ENCODE peak calls at places on chromosome 12, in six cellular contexts. One of them, this sample, is unnamed.

GRCh38 chr12:52870361-52871290 is 21.8 kb upstream of the KRT78 start:
- DNase-seq in kidney: peak
- DNase-seq in ovary: peak
- DNase-seq in PC-3: peak
- DNase-seq in ascending aorta: no peak
- DNase-seq in endodermal cell: peak
- DNase-seq in this sample: peak

GRCh38 chr12:67515679-67516363 is 132.7 kb upstream of the DYRK2 start:
- DNase-seq in ascending aorta: no peak
- DNase-seq in ovary: no peak
- DNase-seq in endodermal cell: peak
- DNase-seq in kidney: no peak
- DNase-seq in PC-3: peak
- DNase-seq in this sample: no peak

GRCh38 chr12:109192358-109192757 is 76.0 kb downstream of the ACACB start:
- DNase-seq in kidney: no peak
- DNase-seq in ascending aorta: no peak
- DNase-seq in endodermal cell: peak
- DNase-seq in PC-3: peak
- DNase-seq in ovary: no peak
- DNase-seq in this sample: no peak

GRCh38 chr12:123141615-123142517 is 9.0 kb downstream of the PITPNM2 start:
- DNase-seq in ovary: peak
- DNase-seq in ascending aorta: no peak
- DNase-seq in kidney: peak
- DNase-seq in endodermal cell: peak
- DNase-seq in PC-3: peak
- DNase-seq in this sample: no peak

GRCh38 chr12:109460538-109460937 is 16.6 kb downstream of the KCTD10 start:
- DNase-seq in PC-3: no peak
- DNase-seq in ascending aorta: no peak
- DNase-seq in ovary: no peak
- DNase-seq in endodermal cell: peak
- DNase-seq in kidney: peak
- DNase-seq in this sample: peak

GRCh38 chr12:59580050-59580449 is 15.8 kb upstream of the SLC16A7 start:
- DNase-seq in ascending aorta: no peak
- DNase-seq in ovary: no peak
- DNase-seq in endodermal cell: no peak
- DNase-seq in kidney: no peak
- DNase-seq in PC-3: no peak
- DNase-seq in this sample: no peak

GRCh38 chr12:98406378-98406777 is 109.0 kb upstream of the TMPO start:
- DNase-seq in PC-3: no peak
- DNase-seq in endodermal cell: no peak
- DNase-seq in kidney: no peak
- DNase-seq in ovary: no peak
- DNase-seq in ascending aorta: no peak
- DNase-seq in this sample: no peak

GRCh38 chr12:89316705-89317139 is 35.6 kb downstream of the DUSP6 start:
- DNase-seq in endodermal cell: no peak
- DNase-seq in ascending aorta: no peak
- DNase-seq in PC-3: no peak
- DNase-seq in ovary: no peak
- DNase-seq in kidney: no peak
- DNase-seq in this sample: peak

GRCh38 chr12:65656904-65657351 is 167.4 kb upstream of the HMGA2 start:
- DNase-seq in kidney: no peak
- DNase-seq in ascending aorta: no peak
- DNase-seq in ovary: no peak
- DNase-seq in PC-3: peak
- DNase-seq in endodermal cell: no peak
- DNase-seq in this sample: no peak

GRCh38 chr12:58727526-58727925 is 192.8 kb downstream of the LRIG3 start:
- DNase-seq in endodermal cell: no peak
- DNase-seq in PC-3: no peak
- DNase-seq in ovary: no peak
- DNase-seq in ascending aorta: no peak
- DNase-seq in kidney: no peak
- DNase-seq in this sample: no peak

GRCh38 chr12:94779520-94779919 is 129.2 kb upstream of the TMCC3 start:
- DNase-seq in endodermal cell: no peak
- DNase-seq in ovary: no peak
- DNase-seq in ascending aorta: no peak
- DNase-seq in kidney: no peak
- DNase-seq in PC-3: no peak
- DNase-seq in this sample: no peak

GRCh38 chr12:93978553-93978952 is 169.8 kb upstream of the PLXNC1 start:
- DNase-seq in endodermal cell: no peak
- DNase-seq in PC-3: peak
- DNase-seq in ascending aorta: no peak
- DNase-seq in ovary: peak
- DNase-seq in kidney: no peak
- DNase-seq in this sample: no peak

GRCh38 chr12:60501124-60501729 is 905.4 kb downstream of the SLC16A7 start:
- DNase-seq in kidney: no peak
- DNase-seq in ovary: no peak
- DNase-seq in PC-3: peak
- DNase-seq in endodermal cell: no peak
- DNase-seq in ascending aorta: no peak
- DNase-seq in this sample: no peak

DNA sequence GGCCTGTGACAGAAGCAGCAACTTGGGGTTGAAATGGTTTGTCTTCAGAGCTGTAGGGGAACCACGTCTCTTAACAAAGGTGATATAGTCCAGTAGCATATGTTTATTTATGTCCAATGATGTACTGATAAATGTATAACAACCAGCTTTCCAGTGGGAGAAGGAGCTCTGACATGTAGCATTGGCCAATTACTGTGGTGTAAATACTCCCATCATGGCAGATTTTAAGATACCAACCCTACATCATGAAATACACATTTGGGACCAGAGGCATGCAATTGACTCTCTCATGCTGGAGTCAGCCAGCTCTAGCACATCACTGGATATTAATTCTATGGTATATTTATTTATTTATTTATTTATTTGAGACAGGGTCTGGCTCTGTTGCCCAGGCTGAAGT is 50.6 kb upstream of the CHST11 start:
- DNase-seq in kidney: no peak
- DNase-seq in PC-3: no peak
- DNase-seq in ascending aorta: no peak
- DNase-seq in ovary: no peak
- DNase-seq in endodermal cell: no peak
- DNase-seq in this sample: no peak
- H3K4me3 ChIP-seq in kidney: no peak
- H3K4me3 ChIP-seq in PC-3: no peak
- H3K4me3 ChIP-seq in ascending aorta: no peak
- H3K4me3 ChIP-seq in ovary: no peak
- H3K4me3 ChIP-seq in endodermal cell: peak
- H3K4me3 ChIP-seq in this sample: no peak

GRCh38 chr12:96344124-96344695 is 56.0 kb downstream of the CDK17 start:
- DNase-seq in ascending aorta: no peak
- DNase-seq in PC-3: no peak
- DNase-seq in ovary: no peak
- DNase-seq in kidney: no peak
- DNase-seq in endodermal cell: no peak
- DNase-seq in this sample: no peak

GRCh38 chr12:96347130-96347699 is 53.0 kb downstream of the CDK17 start:
- DNase-seq in endodermal cell: peak
- DNase-seq in ovary: no peak
- DNase-seq in ascending aorta: no peak
- DNase-seq in PC-3: no peak
- DNase-seq in kidney: no peak
- DNase-seq in this sample: no peak

GRCh38 chr12:96338852-96339478 is 61.3 kb downstream of the CDK17 start:
- DNase-seq in PC-3: no peak
- DNase-seq in ascending aorta: no peak
- DNase-seq in ovary: no peak
- DNase-seq in endodermal cell: no peak
- DNase-seq in kidney: no peak
- DNase-seq in this sample: no peak

DNA sequence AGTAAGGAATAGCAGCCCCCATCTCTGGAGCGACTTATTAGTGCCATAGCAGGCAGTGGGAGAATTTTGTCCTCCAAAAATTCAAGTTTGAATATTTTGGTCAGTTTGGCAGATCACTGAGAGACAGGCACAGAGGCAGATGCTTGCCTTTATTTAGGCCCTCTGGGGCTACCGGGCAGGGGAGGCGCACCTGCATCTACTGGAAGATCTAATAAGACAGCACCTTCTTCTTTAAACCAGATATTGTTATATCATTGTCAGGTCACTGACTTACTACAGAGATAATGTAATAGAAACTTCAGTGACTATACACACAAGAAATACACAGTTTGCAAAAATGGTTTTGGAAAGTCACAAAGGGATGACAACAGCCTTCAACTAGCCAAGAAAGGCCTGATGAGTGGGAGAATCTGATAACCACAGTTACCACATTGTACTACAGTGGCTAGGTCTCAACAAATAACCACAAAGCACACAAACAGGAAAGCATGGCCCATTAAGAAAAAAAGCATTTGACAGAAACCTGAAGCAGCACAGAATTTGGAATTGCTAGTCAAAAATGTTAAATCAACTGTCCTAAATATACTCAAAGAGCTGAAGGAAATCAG is 56.8 kb downstream of the CDK17 start:
- DNase-seq in ovary: no peak
- DNase-seq in kidney: no peak
- DNase-seq in ascending aorta: no peak
- DNase-seq in PC-3: no peak
- DNase-seq in endodermal cell: no peak
- DNase-seq in this sample: no peak
- H3K4me3 ChIP-seq in ovary: no peak
- H3K4me3 ChIP-seq in kidney: no peak
- H3K4me3 ChIP-seq in ascending aorta: no peak
- H3K4me3 ChIP-seq in PC-3: no peak
- H3K4me3 ChIP-seq in endodermal cell: no peak
- H3K4me3 ChIP-seq in this sample: no peak

DNA sequence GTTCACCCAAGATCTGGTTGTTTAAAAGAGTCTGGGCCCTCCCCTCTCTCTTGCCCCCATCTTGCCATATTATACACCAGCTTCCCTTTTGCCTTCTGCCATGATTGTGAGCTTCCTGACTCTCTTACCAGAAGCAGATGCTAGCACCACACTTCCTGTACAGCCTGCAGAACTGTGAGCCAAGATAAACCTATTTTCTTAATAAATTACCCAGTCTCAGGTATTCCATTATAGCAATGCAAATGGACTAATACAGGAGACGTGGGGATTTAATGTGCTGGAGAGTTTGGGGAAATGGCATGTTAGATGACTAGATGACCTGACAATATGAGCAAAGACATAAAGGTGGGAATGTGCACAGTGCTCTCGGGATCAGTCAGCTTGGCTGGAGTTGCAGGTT is 12.8 kb downstream of the SLC4A8 start:
- DNase-seq in ascending aorta: no peak
- DNase-seq in endodermal cell: no peak
- DNase-seq in ovary: no peak
- DNase-seq in kidney: no peak
- DNase-seq in PC-3: no peak
- DNase-seq in this sample: no peak
- H3K4me3 ChIP-seq in ascending aorta: no peak
- H3K4me3 ChIP-seq in endodermal cell: no peak
- H3K4me3 ChIP-seq in ovary: no peak
- H3K4me3 ChIP-seq in kidney: no peak
- H3K4me3 ChIP-seq in PC-3: no peak
- H3K4me3 ChIP-seq in this sample: no peak

DNA sequence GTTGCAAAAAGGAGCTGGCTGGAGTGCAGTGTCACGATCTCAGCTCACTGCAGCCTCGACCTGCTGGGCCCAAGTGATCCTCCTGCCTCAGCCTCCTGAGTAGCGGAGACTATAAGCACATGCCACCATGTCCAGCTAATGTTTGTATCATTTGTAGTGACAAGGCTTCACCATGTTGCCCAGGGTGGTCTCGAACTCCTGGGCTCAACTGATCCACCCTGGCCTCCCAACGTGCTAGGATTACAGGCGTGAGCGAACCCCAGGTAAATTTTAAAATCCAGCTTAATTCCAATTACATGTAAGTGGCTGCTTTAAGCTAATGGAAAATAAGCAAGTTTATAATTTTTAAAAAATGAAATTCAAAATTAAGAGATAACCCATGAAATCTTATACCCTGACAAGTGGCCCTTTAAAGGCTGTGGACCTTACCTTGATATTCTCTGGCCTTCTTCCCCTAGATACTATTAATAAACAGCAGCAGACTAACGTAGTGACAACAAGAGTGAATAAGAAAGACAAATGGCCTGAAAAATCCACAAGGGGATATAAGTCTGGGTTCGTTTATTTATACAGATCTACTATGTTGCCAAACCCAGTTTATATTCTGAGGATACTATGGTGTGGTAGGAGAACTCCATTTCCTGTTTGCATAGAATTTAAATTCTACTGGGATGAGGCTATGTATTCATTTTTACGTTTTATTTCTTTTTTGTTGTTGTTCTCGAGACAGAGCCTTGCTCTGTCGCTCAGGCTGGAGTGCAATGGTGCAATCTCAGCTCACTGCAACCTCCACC is 25.6 kb upstream of the SLC2A3 start:
- DNase-seq in kidney: no peak
- DNase-seq in PC-3: no peak
- DNase-seq in ovary: no peak
- DNase-seq in endodermal cell: no peak
- DNase-seq in ascending aorta: no peak
- DNase-seq in this sample: no peak
- H3K4me3 ChIP-seq in kidney: no peak
- H3K4me3 ChIP-seq in PC-3: no peak
- H3K4me3 ChIP-seq in ovary: no peak
- H3K4me3 ChIP-seq in endodermal cell: peak
- H3K4me3 ChIP-seq in ascending aorta: peak
- H3K4me3 ChIP-seq in this sample: no peak